ENCODE peak calls at places on chromosome 16, in five cellular contexts. Q is tibial artery; I is sigmoid colon; P is CD8-positive, alpha-beta T cell; B is kidney. Y is an unnamed sample. For H3K4me1, the result is how much of the 10 kb centered on the place peaks cover.

GRCh38 chr16:11674818-11675560 is 6.7 kb downstream of the SNN start:
- DNase-seq in Q (no peak), I (no peak), P (no peak), B (peak), Y (no peak)

GRCh38 chr16:24758986-24759385 is 29.5 kb downstream of the TNRC6A start:
- DNase-seq in Q (no peak), I (no peak), P (no peak), B (no peak), Y (no peak)

GRCh38 chr16:73285336-73285735 is 237.4 kb upstream of the ZFHX3 start:
- DNase-seq in Q (no peak), I (no peak), P (no peak), B (no peak), Y (no peak)

GRCh38 chr16:10616744-10617640 is 36.6 kb upstream of the EMP2 start:
- DNase-seq in Q (no peak), I (peak), P (no peak), B (peak), Y (no peak)

GRCh38 chr16:2963611-2964415 is at the start of gene KREMEN2:
- DNase-seq in Q (no peak), I (no peak), P (no peak), B (no peak), Y (peak)

GRCh38 chr16:81004646-81005353 is 1.9 kb downstream of the CMC2 start:
- DNase-seq in Q (no peak), I (no peak), P (no peak), B (no peak), Y (peak)

GRCh38 chr16:11064846-11065245 is 120.5 kb downstream of the CLEC16A start:
- DNase-seq in Q (no peak), I (no peak), P (no peak), B (no peak), Y (no peak)

GRCh38 chr16:77868478-77868877 is 80.1 kb downstream of the VAT1L start:
- DNase-seq in Q (no peak), I (no peak), P (no peak), B (no peak), Y (no peak)

GRCh38 chr16:3690470-3690918 is 26.8 kb downstream of the TRAP1 start:
- DNase-seq in Q (peak), I (peak), P (peak), B (peak), Y (peak)

GRCh38 chr16:16159662-16160061 is 63.6 kb downstream of the ABCC6 start:
- DNase-seq in Q (no peak), I (no peak), P (no peak), B (peak), Y (no peak)

GRCh38 chr16:68090109-68090508 is 4.9 kb downstream of the NFATC3 start:
- DNase-seq in Q (no peak), I (no peak), P (no peak), B (no peak), Y (no peak)
- H3K4me3 ChIP-seq in Q (no peak), I (no peak), P (no peak), B (no peak), Y (no peak)

GRCh38 chr16:89446136-89446974 is 44.0 kb downstream of the ANKRD11 start:
- DNase-seq in Q (no peak), I (no peak), P (peak), B (no peak), Y (no peak)
- H3K4me1 ChIP-seq in Q (under half), I (half or more), P (half or more), B (under half), Y (half or more)

GRCh38 chr16:30351586-30352419 is 3.3 kb downstream of the CD2BP2 start:
- DNase-seq in Q (peak), I (peak), P (no peak), B (peak), Y (no peak)

GRCh38 chr16:30355144-30355953 is at the start of gene CD2BP2:
- DNase-seq in Q (peak), I (peak), P (peak), B (peak), Y (peak)

GRCh38 chr16:30352488-30353401 is 2.4 kb downstream of the CD2BP2 start:
- DNase-seq in Q (no peak), I (no peak), P (no peak), B (peak), Y (no peak)

GRCh38 chr16:30354423-30355143 is 525 bp downstream of the CD2BP2 start:
- DNase-seq in Q (no peak), I (no peak), P (no peak), B (peak), Y (no peak)

GRCh38 chr16:30353438-30354129 is 1.5 kb downstream of the CD2BP2 start:
- DNase-seq in Q (no peak), I (no peak), P (no peak), B (peak), Y (no peak)
- H3K4me3 ChIP-seq in Q (no peak), I (no peak), P (peak), B (no peak), Y (no peak)

GRCh38 chr16:67177743-67178699 is 5.7 kb downstream of the MATCAP1 start:
- DNase-seq in Q (peak), I (peak), P (peak), B (peak), Y (peak)

GRCh38 chr16:67179421-67180080 is 4.2 kb downstream of the MATCAP1 start:
- DNase-seq in Q (no peak), I (no peak), P (no peak), B (no peak), Y (no peak)

GRCh38 chr16:67173808-67174705 is 3.7 kb downstream of the NOL3 start:
- DNase-seq in Q (peak), I (peak), P (peak), B (peak), Y (peak)

GRCh38 chr16:67174706-67175231 is 4.4 kb downstream of the NOL3 start:
- DNase-seq in Q (no peak), I (no peak), P (no peak), B (peak), Y (no peak)

GRCh38 chr16:67176662-67177061 is 6.3 kb downstream of the NOL3 start:
- DNase-seq in Q (no peak), I (no peak), P (no peak), B (peak), Y (no peak)
- H3K4me1 ChIP-seq in Q (under half), I (under half), P (under half), B (under half), Y (under half)

DNA sequence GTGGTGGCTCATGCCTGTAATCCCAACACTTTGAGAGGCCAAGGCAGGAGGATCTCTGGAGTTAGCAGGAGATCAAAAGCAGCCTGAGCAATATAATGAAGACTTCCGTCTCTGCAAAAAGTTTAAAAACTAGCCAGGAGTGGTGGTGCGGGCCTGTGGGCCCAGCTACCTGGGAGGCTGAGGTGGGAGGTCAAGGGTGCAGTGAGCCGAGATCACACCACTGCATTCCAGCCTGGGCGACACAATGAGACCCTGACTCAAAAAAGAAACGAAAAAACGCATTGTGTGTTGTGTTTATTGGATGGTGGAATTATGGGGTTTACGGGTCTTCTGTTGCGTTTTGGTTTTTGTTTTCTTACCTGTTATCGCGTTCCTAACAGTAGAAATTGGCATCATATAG is 863 bp upstream of the DDX19A start:
- DNase-seq in Q (no peak), I (no peak), P (no peak), B (peak), Y (no peak)
- H3K4me3 ChIP-seq in Q (peak), I (peak), P (peak), B (peak), Y (peak)

GRCh38 chr16:57008440-57008839 is 19.1 kb downstream of the NLRC5 start:
- DNase-seq in Q (no peak), I (no peak), P (no peak), B (no peak), Y (no peak)
- H3K4me1 ChIP-seq in Q (under half), I (under half), P (half or more), B (under half), Y (half or more)

GRCh38 chr16:14308357-14308723 is 237.2 kb downstream of the MRTFB start:
- DNase-seq in Q (no peak), I (no peak), P (no peak), B (no peak), Y (no peak)
- H3K4me3 ChIP-seq in Q (peak), I (no peak), P (peak), B (no peak), Y (no peak)

DNA sequence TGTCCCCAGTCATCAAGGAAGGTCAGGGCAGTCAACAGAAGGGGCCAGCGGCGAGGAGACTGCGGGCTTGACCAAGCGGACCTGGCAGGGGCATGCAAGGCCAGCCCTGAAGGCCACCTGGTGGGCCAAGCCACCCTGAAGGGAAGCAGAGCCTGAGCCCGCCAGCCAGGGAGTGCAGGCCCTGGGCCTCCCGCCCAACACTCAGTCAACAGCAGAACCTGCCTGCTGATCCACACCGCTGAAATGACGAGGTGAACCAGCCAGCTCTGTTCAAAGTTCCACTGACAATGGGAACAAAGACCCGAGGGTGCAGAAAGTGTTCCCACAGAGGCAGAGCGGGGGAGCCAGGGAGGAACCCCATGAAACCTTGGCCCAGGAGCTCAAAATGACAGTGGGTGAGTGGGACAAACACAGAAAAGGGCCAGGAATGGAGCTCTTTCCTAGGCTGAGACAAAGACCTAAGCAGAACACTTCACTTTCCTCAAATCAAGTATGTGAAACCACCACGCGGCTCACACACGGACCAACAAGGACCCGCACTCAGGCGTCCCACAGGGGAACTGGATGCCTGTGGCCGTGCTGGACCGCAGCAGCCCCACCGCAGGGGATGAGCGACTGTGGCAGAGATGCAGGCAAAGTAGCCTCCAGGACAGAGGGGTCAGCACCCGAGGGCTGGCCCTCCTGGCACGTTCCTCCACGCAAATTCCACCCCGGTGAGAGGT is 12.0 kb downstream of the AXIN1 start:
- DNase-seq in Q (no peak), I (no peak), P (no peak), B (no peak), Y (no peak)
- H3K4me1 ChIP-seq in Q (under half), I (under half), P (half or more), B (under half), Y (half or more)

GRCh38 chr16:75114946-75115825 is 1.4 kb downstream of the LDHD start:
- DNase-seq in Q (no peak), I (no peak), P (no peak), B (no peak), Y (no peak)
- H3K4me3 ChIP-seq in Q (peak), I (no peak), P (no peak), B (peak), Y (no peak)

DNA sequence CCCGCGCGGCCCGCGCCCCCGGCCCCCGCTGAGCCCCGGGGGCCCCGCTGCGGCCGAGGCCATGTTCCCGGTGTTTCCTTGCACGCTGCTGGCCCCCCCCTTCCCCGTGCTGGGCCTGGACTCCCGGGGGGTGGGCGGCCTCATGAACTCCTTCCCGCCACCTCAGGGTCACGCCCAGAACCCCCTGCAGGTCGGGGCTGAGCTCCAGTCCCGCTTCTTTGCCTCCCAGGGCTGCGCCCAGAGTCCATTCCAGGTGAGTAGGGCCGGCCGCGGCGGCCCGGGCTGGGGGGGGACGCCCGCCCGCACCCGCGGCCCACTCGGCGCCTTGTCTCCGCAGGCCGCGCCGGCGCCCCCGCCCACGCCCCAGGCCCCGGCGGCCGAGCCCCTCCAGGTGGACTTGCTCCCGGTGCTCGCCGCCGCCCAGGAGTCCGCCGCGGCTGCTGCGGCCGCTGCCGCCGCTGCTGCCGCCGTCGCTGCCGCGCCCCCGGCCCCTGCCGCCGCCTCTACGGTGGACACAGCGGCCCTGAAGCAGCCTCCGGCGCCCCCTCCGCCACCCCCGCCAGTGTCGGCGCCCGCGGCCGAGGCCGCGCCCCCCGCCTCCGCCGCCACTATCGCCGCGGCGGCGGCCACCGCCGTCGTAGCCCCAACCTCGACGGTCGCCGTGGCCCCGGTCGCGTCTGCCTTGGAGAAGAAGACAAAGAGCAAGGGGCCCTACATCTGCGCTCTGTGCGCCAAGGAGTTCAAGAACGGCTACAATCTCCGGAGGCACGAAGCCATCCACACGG is 504 bp downstream of the MAZ start:
- DNase-seq in Q (no peak), I (peak), P (peak), B (peak), Y (peak)
- H3K4me1 ChIP-seq in Q (under half), I (under half), P (half or more), B (under half), Y (half or more)

Y was measured in CD4-positive, alpha-beta memory T cell.